ENCODE peak calls at places on chromosomes 4 and X, in ten cellular contexts. U, D, P, F, K, B, H, X, R and J are unnamed samples.

GRCh38 chrX:68834371-68835103 is 5.7 kb downstream of the EFNB1 start:
- DNase-seq in U (no peak), F (no peak), D (no peak), X (no peak), P (no peak), H (no peak), B (no peak), R (no peak), K (no peak), J (no peak)

GRCh38 chr4:25439913-25440477 is 62.9 kb downstream of the ANAPC4 start:
- DNase-seq in F (peak; percentile 73), D (peak; percentile 58), U (no peak), P (peak; percentile 11), R (peak; percentile 71), K (peak; percentile 51), H (peak; percentile 50), X (no peak), B (peak; percentile 44), J (peak; percentile 66)

GRCh38 chrX:47992669-47993068 is 11.1 kb downstream of the ZNF182 start:
- DNase-seq in D (no peak), U (no peak), F (no peak), B (no peak), K (no peak), X (no peak), R (no peak), P (no peak), H (no peak), J (no peak)

GRCh38 chr4:37463457-37463856 is 218.9 kb downstream of the NWD2 start:
- DNase-seq in R (no peak), D (no peak), U (no peak), X (no peak), H (no peak), K (peak; percentile 54), P (no peak), B (no peak), F (no peak), J (no peak)

GRCh38 chrX:78330068-78330467 is 2.7 kb upstream of the CYSLTR1 start:
- DNase-seq in R (no peak), H (no peak), X (no peak), U (no peak), F (no peak), P (no peak), B (no peak), D (no peak), K (no peak), J (no peak)

GRCh38 chr4:8835521-8836365 is 35.9 kb downstream of the HMX1 start:
- DNase-seq in U (no peak), F (no peak), K (no peak), R (no peak), B (no peak), P (no peak), D (no peak), H (no peak), X (peak; percentile 19), J (no peak)

GRCh38 chr4:96599752-96600151 is 759.9 kb downstream of the PDHA2 start:
- DNase-seq in D (no peak), P (no peak), K (no peak), X (no peak), R (no peak), U (no peak), B (no peak), F (no peak), H (no peak), J (no peak)

GRCh38 chrX:106696502-106696901 is 30.0 kb upstream of the RNF128 start:
- DNase-seq in B (no peak), H (no peak), X (no peak), F (no peak), R (no peak), P (no peak), U (no peak), K (no peak), D (no peak), J (no peak)

GRCh38 chr4:21205821-21206531 is 505.7 kb downstream of the PACRGL start:
- DNase-seq in D (no peak), U (no peak), R (peak; percentile 63), X (no peak), B (no peak), P (no peak), F (no peak), H (no peak), K (no peak), J (no peak)

GRCh38 chr4:98938386-98938785 is 9.5 kb upstream of the EIF4E start:
- DNase-seq in U (no peak), K (no peak), D (no peak), X (no peak), F (no peak), B (no peak), H (no peak), P (no peak), R (no peak), J (no peak)

GRCh38 chr4:4226606-4227438 is at the start of gene OTOP1:
- DNase-seq in F (no peak), P (no peak), B (no peak), R (no peak), U (no peak), X (no peak), H (no peak), D (no peak), K (no peak), J (no peak)

GRCh38 chrX:42375080-42375479 is 402.9 kb downstream of the PPP1R2C start:
- DNase-seq in H (no peak), U (no peak), F (no peak), X (no peak), R (no peak), K (no peak), D (no peak), P (no peak), B (no peak), J (peak; percentile 21)

GRCh38 chrX:50068293-50068568 is 132.6 kb downstream of the AKAP4 start:
- DNase-seq in P (no peak), H (no peak), B (no peak), F (no peak), K (no peak), D (no peak), R (no peak), U (no peak), X (no peak), J (no peak)

GRCh38 chrX:140151316-140151715 is 186.0 kb upstream of the CXorf66 start:
- DNase-seq in D (no peak), K (no peak), R (no peak), P (no peak), U (no peak), H (no peak), B (no peak), X (no peak), F (no peak), J (no peak)

GRCh38 chrX:9475984-9476383 is 11.1 kb downstream of the TBL1X start:
- DNase-seq in K (no peak), P (no peak), B (no peak), X (no peak), U (no peak), F (no peak), R (no peak), H (no peak), D (no peak), J (no peak)

GRCh38 chrX:67544871-67545771 is 1.3 kb downstream of the AR start:
- DNase-seq in K (no peak), B (peak; percentile 45), F (no peak), X (peak; percentile 66), P (no peak), R (peak; percentile 57), U (peak; percentile 69), D (peak; percentile 24), H (peak; percentile 34), J (peak; percentile 56)

GRCh38 chr4:127304356-127304755 is 328.4 kb upstream of the INTU start:
- DNase-seq in X (no peak), F (no peak), D (no peak), U (no peak), P (no peak), K (no peak), R (no peak), B (no peak), H (no peak), J (no peak)

GRCh38 chr4:77075869-77076801 is at the start of gene CCNI:
- DNase-seq in K (peak; percentile 97), B (peak; percentile 98), U (peak; percentile 98), D (peak; percentile 96), X (peak; percentile 98), F (peak; percentile 97), H (peak; percentile 96), R (peak; percentile 99), P (peak; percentile 92), J (peak; percentile 96)
- TF ChIP-seq POLR2A in K (peak; percentile 92), B (peak; percentile 69), U (peak; percentile 87), D (peak; percentile 74), X (peak; percentile 57), F (peak; percentile 78), H (peak; percentile 79), R (peak; percentile 94), P (peak; percentile 82), J (peak; percentile 74)

GRCh38 chr4:101191302-101192098 is 155.8 kb downstream of the PPP3CA start:
- DNase-seq in F (peak; percentile 73), P (no peak), U (peak; percentile 80), X (peak; percentile 69), D (peak; percentile 88), B (peak; percentile 88), R (peak; percentile 99), K (peak; percentile 50), H (peak; percentile 75), J (peak; percentile 90)
- TF ChIP-seq CTCF in F (no peak), P (no peak), U (no peak), X (no peak), D (no peak), B (no peak), R (no peak), K (no peak), H (no peak), J (no peak)

DNA sequence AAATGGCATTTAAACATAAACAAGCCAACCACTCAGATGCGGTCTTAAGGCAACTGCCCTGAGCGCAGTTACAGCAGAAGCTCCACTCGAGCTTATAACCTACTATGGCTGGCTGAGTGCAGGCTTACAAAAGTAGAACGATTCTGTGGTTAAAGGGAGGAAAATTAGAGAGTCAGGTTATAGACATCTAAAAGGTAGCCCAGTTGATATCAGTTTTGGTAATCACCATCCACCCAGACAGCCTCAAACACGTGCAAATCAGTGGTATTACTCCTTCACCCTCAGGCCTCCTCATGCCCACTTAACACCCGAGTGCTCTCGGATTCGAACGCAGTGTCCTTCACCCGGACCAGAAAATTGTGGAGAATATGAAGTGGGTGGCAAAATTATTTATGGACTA is 3.1 kb downstream of the LEF1 start:
- DNase-seq in D (no peak), P (no peak), B (no peak), F (no peak), R (no peak), K (no peak), X (no peak), H (no peak), U (no peak), J (no peak)
- H3K4me3 ChIP-seq in D (no peak overlapping the region), P (no peak overlapping the region), B (no peak overlapping the region), F (no peak overlapping the region), R (no peak overlapping the region), K (no peak overlapping the region), X (no peak overlapping the region), H (no peak overlapping the region), U (peak overlapping the region; percentile 66), J (no peak overlapping the region)

GRCh38 chr4:86935499-86935832 is 655 bp downstream of the AFF1 start:
- DNase-seq in X (peak; percentile 69), B (no peak), P (no peak), R (no peak), F (peak; percentile 27), D (no peak), U (no peak), H (peak; percentile 57), K (no peak), J (no peak)
- TF ChIP-seq POLR2A in X (no peak), B (no peak), P (no peak), R (no peak), F (no peak), D (no peak), U (no peak), H (no peak), K (no peak), J (no peak)